ENCODE peak calls at places on chromosomes 16 and 17, in four cellular contexts. M is GM12878, F is K562, A is SK-N-SH. O is an unnamed sample.

GRCh38 chr17:4895676-4896331 is 3.5 kb upstream of the C17orf107 start:
- DNase-seq in M (no peak), F (peak; percentile 30), A (no peak), O (no peak)

GRCh38 chr17:69677130-69677529 is 262.6 kb downstream of the MAP2K6 start:
- DNase-seq in M (no peak), F (no peak), A (no peak), O (no peak)

GRCh38 chr17:81537343-81537855 is 9.2 kb downstream of the FSCN2 start:
- DNase-seq in M (no peak), F (no peak), A (peak; percentile 92), O (no peak)

GRCh38 chr16:70572050-70572925 is 48.7 kb downstream of the SF3B3 start:
- DNase-seq in M (no peak), F (no peak), A (no peak), O (no peak)

GRCh38 chr17:13594762-13595697 is 6.7 kb downstream of the HS3ST3A1 start:
- DNase-seq in M (peak; percentile 2), F (peak; percentile 88), A (peak; percentile 70), O (peak; percentile 68)

GRCh38 chr17:48499248-48499647 is 31.6 kb downstream of the HOXB1 start:
- DNase-seq in M (no peak), F (no peak), A (no peak), O (no peak)

GRCh38 chr17:19313066-19313745 is 49.3 kb downstream of the B9D1 start:
- DNase-seq in M (no peak), F (no peak), A (no peak), O (no peak)

GRCh38 chr17:77872199-77872598 is 86.3 kb upstream of the TNRC6C start:
- DNase-seq in M (no peak), F (no peak), A (no peak), O (no peak)

GRCh38 chr17:80888276-80889160 is 103.1 kb upstream of the CHMP6 start:
- DNase-seq in M (no peak), F (no peak), A (no peak), O (no peak)

DNA sequence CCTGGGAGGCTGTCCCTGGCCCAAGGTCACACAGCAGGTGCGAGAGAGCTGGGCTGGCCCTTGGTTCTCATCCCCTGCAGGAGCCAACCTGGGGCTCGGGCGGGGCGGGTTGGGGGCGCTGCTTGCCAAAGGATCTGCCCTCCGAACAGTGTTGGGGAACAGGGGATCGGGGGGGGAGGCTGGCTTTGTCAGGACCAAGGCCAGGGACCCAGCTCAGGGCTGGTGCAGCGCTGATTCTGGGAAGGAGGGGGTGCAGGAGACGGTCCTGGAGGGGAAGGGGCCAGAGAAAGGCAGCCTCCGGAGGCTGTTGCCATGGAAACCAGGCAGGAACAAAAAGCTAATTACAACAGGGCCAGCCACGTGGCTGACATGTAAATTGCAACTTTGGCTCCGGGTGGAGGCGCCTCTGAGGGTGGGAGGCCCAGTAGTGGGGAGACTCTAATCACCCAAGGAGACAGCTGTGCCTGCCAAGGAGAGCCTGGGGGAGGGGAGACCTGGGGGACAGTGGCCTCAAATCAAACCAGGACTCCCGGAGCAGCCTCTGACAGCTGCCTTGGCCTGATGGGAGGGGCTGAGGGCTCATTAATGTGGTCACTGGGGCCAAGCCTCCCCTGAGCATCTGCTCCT is 1.3 kb downstream of the TUBB3 start:
- DNase-seq in M (no peak), F (peak; percentile 78), A (peak; percentile 67), O (peak; percentile 55)
- TF ChIP-seq RFX5 in M (no peak), F (no peak), A (peak; percentile 84), O (peak; percentile 88)

GRCh38 chr16:28543072-28543471 is 4.3 kb upstream of the NUPR1 start:
- DNase-seq in M (no peak), F (no peak), A (no peak), O (no peak)

GRCh38 chr16:28534542-28535373 is 4.0 kb downstream of the NUPR1 start:
- DNase-seq in M (no peak), F (no peak), A (no peak), O (no peak)

GRCh38 chr16:28537076-28537475 is 1.7 kb downstream of the NUPR1 start:
- DNase-seq in M (no peak), F (no peak), A (no peak), O (peak; percentile 35)

GRCh38 chr16:28538733-28539596 is at the start of gene NUPR1:
- DNase-seq in M (no peak), F (no peak), A (no peak), O (peak; percentile 89)

DNA sequence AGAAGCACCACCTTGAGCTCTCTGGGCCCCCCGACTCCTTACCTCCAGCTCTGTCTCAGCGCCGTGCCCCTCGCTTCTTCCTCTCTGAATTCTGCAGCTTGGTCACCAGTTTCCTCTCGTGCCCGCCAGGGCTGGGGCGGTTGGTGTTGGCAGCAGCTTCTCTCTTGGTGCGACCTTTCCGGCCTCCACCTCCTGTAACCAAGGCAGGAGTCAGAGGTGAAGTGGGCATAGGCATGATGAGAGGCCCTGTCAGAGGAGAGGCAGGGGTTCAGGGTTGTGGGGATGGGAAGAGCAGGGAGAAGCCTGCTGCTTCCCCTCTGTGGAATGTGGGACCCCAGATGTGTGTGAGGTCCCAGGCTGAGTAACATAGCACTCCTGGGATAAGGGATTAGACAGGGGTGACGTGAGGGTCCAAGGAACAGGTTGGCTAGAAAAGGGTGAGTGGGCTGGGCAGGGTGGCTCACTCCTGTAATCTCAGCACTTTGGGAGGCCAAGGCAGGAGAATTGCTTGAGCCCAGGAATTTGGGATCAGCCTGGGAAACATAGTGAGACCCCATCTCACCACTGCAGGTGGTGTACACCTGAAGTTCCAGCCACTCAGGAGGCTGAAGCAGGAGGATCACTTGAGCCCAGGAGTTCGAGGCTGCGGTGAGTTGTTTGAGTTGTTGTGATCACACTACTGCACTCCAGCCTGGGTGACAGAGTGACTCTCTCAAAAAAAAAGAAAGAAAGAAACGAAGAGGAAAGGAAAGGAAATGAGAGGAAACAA is 626 bp downstream of the NUPR1 start:
- DNase-seq in M (no peak), F (no peak), A (no peak), O (no peak)
- TF ChIP-seq ZBTB33 in M (no peak), F (no peak), A (no peak), O (no peak)

DNA sequence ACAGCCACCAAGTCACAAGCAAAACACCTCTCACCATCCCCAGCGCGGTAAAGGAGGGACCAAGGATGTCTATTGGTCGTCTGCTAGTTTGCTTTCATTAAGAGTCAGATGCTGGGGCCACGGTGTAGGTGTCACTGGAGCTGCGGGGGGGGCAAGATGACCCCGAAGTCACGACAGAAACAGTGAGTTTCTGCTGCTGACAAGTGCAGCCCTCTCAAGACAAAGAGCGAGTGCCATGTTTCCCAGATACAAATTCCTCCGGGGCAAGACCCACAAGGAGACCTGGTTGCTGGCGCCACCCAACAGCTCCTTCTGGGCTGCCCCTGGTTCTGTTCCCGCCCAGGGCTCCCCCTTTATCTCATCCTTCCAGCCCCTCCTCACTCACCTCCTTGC is 689 bp downstream of the NCBP3 start:
- DNase-seq in M (no peak), F (peak; percentile 44), A (no peak), O (no peak)
- TF ChIP-seq JUND in M (no peak), F (no peak), A (no peak), O (no peak)

GRCh38 chr17:6843241-6843890 is 11.8 kb upstream of the TEKT1 start:
- DNase-seq in M (no peak), F (peak; percentile 48), A (peak; percentile 26), O (peak; percentile 54)
- TF ChIP-seq RFX5 in M (no peak), F (no peak), A (no peak), O (no peak)

DNA sequence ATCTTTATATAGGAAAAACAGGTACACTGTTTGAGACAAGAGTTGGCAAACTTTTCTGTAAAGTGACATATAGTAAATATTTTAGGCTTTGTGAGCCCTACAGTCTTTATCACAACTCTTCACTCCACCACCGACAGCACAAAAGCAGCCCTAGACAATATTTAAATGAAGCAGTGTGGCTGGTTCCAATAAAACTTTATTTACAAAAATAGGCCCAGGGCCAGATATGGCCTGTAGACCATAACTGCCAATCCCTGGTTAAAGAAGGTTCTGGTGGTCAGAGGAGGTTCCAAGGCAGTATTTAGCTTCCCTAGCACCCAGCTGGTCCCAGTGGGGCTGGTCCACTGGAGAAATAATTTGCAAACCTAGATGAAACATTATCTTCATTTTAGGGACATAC is 3.6 kb downstream of the FAM117A start:
- DNase-seq in M (no peak), F (no peak), A (no peak), O (no peak)
- TF ChIP-seq ZBTB33 in M (no peak), F (no peak), A (no peak), O (no peak)

GRCh38 chr17:47276868-47277267 is 23.2 kb downstream of the ITGB3 start:
- DNase-seq in M (no peak), F (peak; percentile 26), A (no peak), O (peak; percentile 56)

GRCh38 chr17:47274319-47275069 is 20.9 kb downstream of the ITGB3 start:
- DNase-seq in M (no peak), F (no peak), A (no peak), O (no peak)

GRCh38 chr17:47276444-47276843 is 22.8 kb downstream of the ITGB3 start:
- DNase-seq in M (no peak), F (no peak), A (no peak), O (no peak)

GRCh38 chr17:47273245-47273644 is 19.6 kb downstream of the ITGB3 start:
- DNase-seq in M (no peak), F (no peak), A (no peak), O (no peak)

GRCh38 chr17:47275245-47275984 is 21.8 kb downstream of the ITGB3 start:
- DNase-seq in M (no peak), F (peak; percentile 86), A (peak; percentile 93), O (no peak)
- TF ChIP-seq JUND in M (no peak), F (peak; percentile 61), A (no peak), O (no peak)

GRCh38 chr16:75948441-75948840 is 222.2 kb upstream of the CPHXL start:
- DNase-seq in M (no peak), F (no peak), A (no peak), O (no peak)
- TF ChIP-seq RFX5 in M (no peak), F (no peak), A (no peak), O (no peak)